ENCODE peak calls at places on chromosomes 12 and 14, in six cellular contexts. T is dorsolateral prefrontal cortex, E is pancreas, G is astrocyte of the spinal cord, L is breast epithelium, O is psoas muscle. Z is an unnamed sample.

GRCh38 chr14:33287204-33287603 is 348.5 kb downstream of the NPAS3 start:
- DNase-seq in T (no peak), E (peak; percentile 81), G (no peak), L (no peak), O (no peak), Z (no peak)

GRCh38 chr12:70928066-70928465 is 7.5 kb upstream of the PTPRR start:
- DNase-seq in T (no peak), E (no peak), G (no peak), L (no peak), O (no peak), Z (no peak)

GRCh38 chr12:75323663-75324062 is 6.5 kb downstream of the CAPS2 start:
- DNase-seq in T (no peak), E (no peak), G (no peak), L (no peak), O (no peak), Z (no peak)

GRCh38 chr14:63228221-63228620 is 24.0 kb downstream of the RHOJ start:
- DNase-seq in T (no peak), E (no peak), G (no peak), L (no peak), O (no peak), Z (no peak)

GRCh38 chr12:663293-663871 is at the start of gene NINJ2:
- DNase-seq in T (peak; percentile 36), E (no peak), G (no peak), L (no peak), O (no peak), Z (no peak)

GRCh38 chr12:116018282-116018681 is 259.2 kb downstream of the MED13L start:
- DNase-seq in T (no peak), E (no peak), G (no peak), L (no peak), O (no peak), Z (no peak)

GRCh38 chr12:39365364-39366001 is 77.4 kb downstream of the KIF21A start:
- DNase-seq in T (no peak), E (no peak), G (no peak), L (no peak), O (no peak), Z (no peak)

GRCh38 chr12:53561590-53561953 is 54.3 kb upstream of the NPFF start:
- DNase-seq in T (no peak), E (no peak), G (peak; percentile 93), L (no peak), O (no peak), Z (no peak)

GRCh38 chr12:102567031-102567985 is 86.9 kb upstream of the IGF1 start:
- DNase-seq in T (no peak), E (no peak), G (peak; percentile 69), L (no peak), O (no peak), Z (no peak)

GRCh38 chr14:67583711-67584644 is 16.1 kb downstream of the PIGH start:
- DNase-seq in T (no peak), E (peak; percentile 55), G (peak; percentile 39), L (no peak), O (no peak), Z (no peak)

GRCh38 chr12:63095369-63095967 is 55.5 kb downstream of the AVPR1A start:
- DNase-seq in T (no peak), E (no peak), G (no peak), L (no peak), O (no peak), Z (no peak)

GRCh38 chr14:60622920-60623263 is 26.4 kb downstream of the SIX1 start:
- DNase-seq in T (no peak), E (no peak), G (peak; percentile 92), L (no peak), O (no peak), Z (no peak)

GRCh38 chr12:107484219-107484618 is 201.4 kb upstream of the PWP1 start:
- DNase-seq in T (no peak), E (no peak), G (no peak), L (no peak), O (no peak), Z (no peak)

GRCh38 chr12:115752151-115752550 is 525.3 kb downstream of the MED13L start:
- DNase-seq in T (no peak), E (no peak), G (peak; percentile 55), L (no peak), O (no peak), Z (no peak)

GRCh38 chr12:131796754-131797587 is 31.2 kb upstream of the MMP17 start:
- DNase-seq in T (no peak), E (no peak), G (no peak), L (no peak), O (no peak), Z (no peak)
- TF ChIP-seq CTCF in T (no peak), E (no peak), G (no peak), L (no peak), O (no peak), Z (no peak)

GRCh38 chr12:111672822-111673381 is 12.9 kb downstream of the BRAP start:
- DNase-seq in T (no peak), E (no peak), G (no peak), L (no peak), O (no peak), Z (no peak)

GRCh38 chr12:111677186-111677585 is 8.6 kb downstream of the BRAP start:
- DNase-seq in T (no peak), E (no peak), G (no peak), L (no peak), O (no peak), Z (no peak)

DNA sequence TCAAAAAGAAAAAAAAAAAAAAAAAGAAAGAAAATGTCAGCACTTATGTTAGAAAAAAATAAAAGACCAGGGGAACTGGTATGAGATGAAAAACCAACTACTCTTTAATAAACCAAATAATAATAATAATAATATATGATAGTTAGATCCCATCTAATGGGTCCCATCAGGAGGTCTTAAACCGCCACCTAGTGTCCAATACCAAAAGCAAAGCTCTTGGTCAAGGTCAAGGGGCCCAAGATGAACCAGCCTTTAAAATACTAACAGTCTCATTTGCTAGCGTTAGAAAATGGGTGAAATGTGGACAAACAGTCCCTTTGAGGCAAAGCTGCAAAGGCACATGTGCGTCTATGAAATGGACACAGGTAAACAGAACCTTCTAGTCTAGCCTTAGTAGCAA is 12.3 kb downstream of the BRAP start:
- DNase-seq in T (no peak), E (no peak), G (peak; percentile 22), L (no peak), O (no peak), Z (no peak)
- TF ChIP-seq CTCF in T (peak; percentile 40), E (no peak), G (peak; percentile 64), L (peak; percentile 23), O (peak; percentile 38), Z (peak; percentile 26)

DNA sequence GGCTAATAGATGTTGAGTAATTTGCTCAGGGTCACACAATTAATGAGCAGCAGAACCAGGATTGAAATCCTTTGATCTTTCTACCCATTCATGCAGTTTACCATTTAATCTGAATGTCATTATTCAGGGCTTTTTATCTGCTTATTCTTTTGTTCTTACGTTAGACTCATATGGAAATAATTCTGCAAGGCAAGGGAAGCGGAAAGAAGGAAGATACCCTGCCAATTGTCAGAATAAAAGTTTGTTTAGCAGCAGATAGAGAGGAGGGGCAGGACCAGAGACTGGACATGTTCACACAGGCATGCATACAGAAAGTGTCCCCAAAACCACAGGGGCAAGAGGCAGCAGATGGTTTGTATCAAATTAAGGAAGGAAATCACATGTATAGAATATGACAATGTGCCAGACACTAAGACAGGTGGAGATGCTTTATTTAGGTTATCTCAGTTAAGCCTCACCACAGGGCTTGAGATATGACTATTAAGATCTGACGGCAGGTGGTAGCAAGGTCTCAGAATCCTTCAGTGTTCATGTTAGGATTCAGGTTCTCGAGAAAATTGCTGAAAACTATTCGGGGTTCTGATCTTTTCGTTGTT is 29.8 kb downstream of the BRMS1L start:
- DNase-seq in T (no peak), E (no peak), G (no peak), L (no peak), O (no peak), Z (no peak)
- TF ChIP-seq CTCF in T (no peak), E (no peak), G (no peak), L (no peak), O (no peak), Z (no peak)

DNA sequence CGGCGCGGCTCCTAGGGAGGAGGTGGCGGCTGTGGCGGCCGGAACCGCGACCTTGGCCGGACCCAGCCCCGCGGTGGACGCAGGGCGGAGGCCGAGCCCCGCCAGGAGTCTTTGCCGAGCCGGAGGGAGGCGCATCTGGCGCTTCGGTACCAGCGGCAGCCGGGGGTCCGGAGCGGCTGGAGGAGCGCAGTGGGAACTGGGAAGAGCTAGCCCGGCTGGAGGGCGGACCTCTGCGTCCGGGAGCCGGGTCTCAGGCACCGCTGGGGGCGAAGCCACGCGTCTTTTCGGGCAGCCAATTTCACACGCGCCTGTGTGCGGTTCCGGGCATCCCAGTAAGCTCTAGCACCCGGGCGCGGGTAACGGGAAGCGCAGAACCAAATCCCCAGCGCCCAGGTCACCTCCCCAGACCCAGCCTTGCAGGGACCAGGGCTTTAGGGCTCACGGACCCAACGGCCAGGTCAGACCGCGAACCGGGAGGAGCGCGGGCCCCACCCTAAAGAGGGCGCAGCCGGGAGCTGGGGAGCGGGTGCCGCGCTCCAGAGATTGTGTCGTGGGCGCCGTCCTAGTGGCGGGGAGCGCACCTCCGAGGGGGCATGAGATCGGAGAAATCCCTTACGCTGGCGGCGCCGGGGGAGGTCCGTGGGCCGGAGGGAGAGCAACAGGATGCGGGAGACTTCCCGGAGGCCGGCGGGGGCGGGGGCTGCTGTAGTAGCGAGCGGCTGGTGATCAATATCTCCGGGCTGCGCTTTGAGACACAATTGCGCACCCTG is 89.4 kb downstream of the GALNT8 start:
- DNase-seq in T (no peak), E (no peak), G (no peak), L (no peak), O (peak; percentile 24), Z (no peak)
- TF ChIP-seq CTCF in T (no peak), E (no peak), G (no peak), L (no peak), O (no peak), Z (no peak)

DNA sequence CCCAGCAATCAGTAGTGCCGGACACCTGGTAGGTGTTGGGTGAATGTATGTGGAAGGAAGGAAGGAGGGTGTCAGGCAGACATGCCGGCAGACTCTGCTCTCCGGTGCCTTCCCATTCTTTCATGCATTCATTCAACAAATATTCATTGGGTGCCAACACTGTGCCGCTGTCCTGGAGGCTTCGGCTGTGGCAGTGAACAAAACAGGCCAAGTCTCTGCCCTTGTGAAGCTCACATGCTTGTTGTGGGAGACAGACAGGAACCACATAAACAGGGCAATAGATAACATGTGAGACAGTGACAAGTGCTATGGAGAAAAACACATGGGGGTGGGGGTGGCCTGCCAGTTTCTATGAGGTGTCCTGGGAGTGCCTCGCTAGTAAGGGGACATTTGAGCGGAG is 56.5 kb upstream of the ATF1 start:
- DNase-seq in T (no peak), E (no peak), G (no peak), L (no peak), O (no peak), Z (no peak)
- TF ChIP-seq CTCF in T (no peak), E (no peak), G (no peak), L (no peak), O (no peak), Z (no peak)